ENCODE peak calls at places on chromosome 5, in ten cellular contexts. One of them, this sample, is unnamed.

GRCh38 chr5:53201746-53202145 is 92.2 kb upstream of the MOCS2 start:
- DNase-seq in NCI-H510A treated with DMSO at 0.1 percent for 48 hours: no peak
- DNase-seq in activated effector memory CD4-positive, alpha-beta T cell treated with Interleukin-2 at 50 U/mL for 16 hours: no peak
- DNase-seq in GM20000: no peak
- DNase-seq in effector CD4-positive, alpha-beta T cell: no peak
- DNase-seq in HEK293T: no peak
- DNase-seq in kidney tubule cell: no peak
- DNase-seq in pancreas: no peak
- DNase-seq in HT-29: peak; percentile 8
- DNase-seq in fibroblast of mammary gland: no peak
- DNase-seq in this sample: peak; percentile 29

GRCh38 chr5:171386861-171387254 is 791 bp upstream of the NPM1 start:
- DNase-seq in kidney tubule cell: no peak
- DNase-seq in GM20000: no peak
- DNase-seq in activated effector memory CD4-positive, alpha-beta T cell treated with Interleukin-2 at 50 U/mL for 16 hours: no peak
- DNase-seq in fibroblast of mammary gland: no peak
- DNase-seq in HEK293T: no peak
- DNase-seq in HT-29: no peak
- DNase-seq in effector CD4-positive, alpha-beta T cell: no peak
- DNase-seq in NCI-H510A treated with DMSO at 0.1 percent for 48 hours: peak; percentile 36
- DNase-seq in pancreas: no peak
- DNase-seq in this sample: no peak

GRCh38 chr5:10987881-10988504 is 227.0 kb upstream of the DAP start:
- DNase-seq in NCI-H510A treated with DMSO at 0.1 percent for 48 hours: no peak
- DNase-seq in effector CD4-positive, alpha-beta T cell: peak; percentile 15
- DNase-seq in GM20000: peak; percentile 77
- DNase-seq in kidney tubule cell: peak; percentile 77
- DNase-seq in HEK293T: peak; percentile 66
- DNase-seq in activated effector memory CD4-positive, alpha-beta T cell treated with Interleukin-2 at 50 U/mL for 16 hours: peak; percentile 52
- DNase-seq in pancreas: peak; percentile 92
- DNase-seq in fibroblast of mammary gland: peak; percentile 12
- DNase-seq in HT-29: peak; percentile 86
- DNase-seq in this sample: peak; percentile 71

GRCh38 chr5:66829826-66830225 is 233.6 kb downstream of the MAST4 start:
- DNase-seq in HT-29: peak; percentile 18
- DNase-seq in GM20000: no peak
- DNase-seq in activated effector memory CD4-positive, alpha-beta T cell treated with Interleukin-2 at 50 U/mL for 16 hours: no peak
- DNase-seq in HEK293T: no peak
- DNase-seq in kidney tubule cell: peak; percentile 69
- DNase-seq in fibroblast of mammary gland: peak; percentile 44
- DNase-seq in pancreas: no peak
- DNase-seq in NCI-H510A treated with DMSO at 0.1 percent for 48 hours: no peak
- DNase-seq in effector CD4-positive, alpha-beta T cell: no peak
- DNase-seq in this sample: peak; percentile 68

GRCh38 chr5:139664727-139665351 is 16.7 kb downstream of the CXXC5 start:
- DNase-seq in fibroblast of mammary gland: no peak
- DNase-seq in activated effector memory CD4-positive, alpha-beta T cell treated with Interleukin-2 at 50 U/mL for 16 hours: no peak
- DNase-seq in HEK293T: no peak
- DNase-seq in NCI-H510A treated with DMSO at 0.1 percent for 48 hours: no peak
- DNase-seq in pancreas: peak; percentile 90
- DNase-seq in HT-29: no peak
- DNase-seq in kidney tubule cell: no peak
- DNase-seq in effector CD4-positive, alpha-beta T cell: no peak
- DNase-seq in GM20000: no peak
- DNase-seq in this sample: no peak

GRCh38 chr5:95280692-95281091 is 4.2 kb downstream of the MCTP1 start:
- DNase-seq in activated effector memory CD4-positive, alpha-beta T cell treated with Interleukin-2 at 50 U/mL for 16 hours: no peak
- DNase-seq in GM20000: no peak
- DNase-seq in effector CD4-positive, alpha-beta T cell: no peak
- DNase-seq in kidney tubule cell: no peak
- DNase-seq in HT-29: no peak
- DNase-seq in NCI-H510A treated with DMSO at 0.1 percent for 48 hours: no peak
- DNase-seq in fibroblast of mammary gland: no peak
- DNase-seq in HEK293T: no peak
- DNase-seq in pancreas: no peak
- DNase-seq in this sample: no peak

GRCh38 chr5:56815657-56816545 is 552 bp downstream of the MAP3K1 start:
- DNase-seq in activated effector memory CD4-positive, alpha-beta T cell treated with Interleukin-2 at 50 U/mL for 16 hours: peak; percentile 41
- DNase-seq in GM20000: peak; percentile 70
- DNase-seq in NCI-H510A treated with DMSO at 0.1 percent for 48 hours: no peak
- DNase-seq in kidney tubule cell: no peak
- DNase-seq in HT-29: peak; percentile 44
- DNase-seq in HEK293T: no peak
- DNase-seq in pancreas: peak; percentile 81
- DNase-seq in fibroblast of mammary gland: peak; percentile 16
- DNase-seq in effector CD4-positive, alpha-beta T cell: peak; percentile 17
- DNase-seq in this sample: peak; percentile 88

GRCh38 chr5:170484847-170485605 is 18.8 kb upstream of the KCNIP1 start:
- DNase-seq in HT-29: no peak
- DNase-seq in fibroblast of mammary gland: no peak
- DNase-seq in effector CD4-positive, alpha-beta T cell: no peak
- DNase-seq in HEK293T: no peak
- DNase-seq in kidney tubule cell: no peak
- DNase-seq in activated effector memory CD4-positive, alpha-beta T cell treated with Interleukin-2 at 50 U/mL for 16 hours: no peak
- DNase-seq in pancreas: no peak
- DNase-seq in GM20000: no peak
- DNase-seq in NCI-H510A treated with DMSO at 0.1 percent for 48 hours: no peak
- DNase-seq in this sample: no peak

GRCh38 chr5:139745121-139745799 is 50.3 kb upstream of the PSD2 start:
- DNase-seq in GM20000: no peak
- DNase-seq in activated effector memory CD4-positive, alpha-beta T cell treated with Interleukin-2 at 50 U/mL for 16 hours: no peak
- DNase-seq in NCI-H510A treated with DMSO at 0.1 percent for 48 hours: no peak
- DNase-seq in HT-29: no peak
- DNase-seq in fibroblast of mammary gland: peak; percentile 89
- DNase-seq in kidney tubule cell: peak; percentile 98
- DNase-seq in pancreas: no peak
- DNase-seq in effector CD4-positive, alpha-beta T cell: no peak
- DNase-seq in HEK293T: peak; percentile 52
- DNase-seq in this sample: peak; percentile 59

GRCh38 chr5:138180183-138180782 is 1.4 kb downstream of the KIF20A start:
- DNase-seq in effector CD4-positive, alpha-beta T cell: no peak
- DNase-seq in fibroblast of mammary gland: peak; percentile 70
- DNase-seq in HT-29: peak; percentile 86
- DNase-seq in GM20000: peak; percentile 58
- DNase-seq in NCI-H510A treated with DMSO at 0.1 percent for 48 hours: peak; percentile 45
- DNase-seq in kidney tubule cell: peak; percentile 75
- DNase-seq in activated effector memory CD4-positive, alpha-beta T cell treated with Interleukin-2 at 50 U/mL for 16 hours: no peak
- DNase-seq in HEK293T: peak; percentile 53
- DNase-seq in pancreas: no peak
- DNase-seq in this sample: peak; percentile 81

GRCh38 chr5:169416583-169417196 is 115.8 kb upstream of the SLIT3 start:
- DNase-seq in effector CD4-positive, alpha-beta T cell: no peak
- DNase-seq in GM20000: peak; percentile 32
- DNase-seq in NCI-H510A treated with DMSO at 0.1 percent for 48 hours: no peak
- DNase-seq in activated effector memory CD4-positive, alpha-beta T cell treated with Interleukin-2 at 50 U/mL for 16 hours: no peak
- DNase-seq in kidney tubule cell: peak; percentile 45
- DNase-seq in HEK293T: peak; percentile 58
- DNase-seq in fibroblast of mammary gland: peak; percentile 98
- DNase-seq in HT-29: no peak
- DNase-seq in pancreas: no peak
- DNase-seq in this sample: peak; percentile 5

GRCh38 chr5:179275941-179276837 is 69.1 kb downstream of the ADAMTS2 start:
- DNase-seq in kidney tubule cell: peak; percentile 93
- DNase-seq in effector CD4-positive, alpha-beta T cell: no peak
- DNase-seq in fibroblast of mammary gland: peak; percentile 99
- DNase-seq in NCI-H510A treated with DMSO at 0.1 percent for 48 hours: no peak
- DNase-seq in activated effector memory CD4-positive, alpha-beta T cell treated with Interleukin-2 at 50 U/mL for 16 hours: no peak
- DNase-seq in HT-29: no peak
- DNase-seq in GM20000: no peak
- DNase-seq in pancreas: peak; percentile 69
- DNase-seq in HEK293T: no peak
- DNase-seq in this sample: no peak

GRCh38 chr5:180371949-180372348 is 18.8 kb upstream of the GFPT2 start:
- DNase-seq in HT-29: no peak
- DNase-seq in kidney tubule cell: no peak
- DNase-seq in pancreas: peak; percentile 38
- DNase-seq in HEK293T: no peak
- DNase-seq in activated effector memory CD4-positive, alpha-beta T cell treated with Interleukin-2 at 50 U/mL for 16 hours: no peak
- DNase-seq in fibroblast of mammary gland: no peak
- DNase-seq in effector CD4-positive, alpha-beta T cell: no peak
- DNase-seq in NCI-H510A treated with DMSO at 0.1 percent for 48 hours: no peak
- DNase-seq in GM20000: no peak
- DNase-seq in this sample: no peak

GRCh38 chr5:131262953-131263541 is 806 bp upstream of the CDC42SE2 start:
- DNase-seq in HEK293T: no peak
- DNase-seq in NCI-H510A treated with DMSO at 0.1 percent for 48 hours: peak; percentile 12
- DNase-seq in fibroblast of mammary gland: no peak
- DNase-seq in GM20000: peak; percentile 43
- DNase-seq in HT-29: peak; percentile 69
- DNase-seq in activated effector memory CD4-positive, alpha-beta T cell treated with Interleukin-2 at 50 U/mL for 16 hours: no peak
- DNase-seq in effector CD4-positive, alpha-beta T cell: no peak
- DNase-seq in pancreas: no peak
- DNase-seq in kidney tubule cell: peak; percentile 26
- DNase-seq in this sample: peak; percentile 75

GRCh38 chr5:88741964-88742363 is 141.0 kb downstream of the MEF2C start:
- DNase-seq in HEK293T: no peak
- DNase-seq in HT-29: no peak
- DNase-seq in NCI-H510A treated with DMSO at 0.1 percent for 48 hours: no peak
- DNase-seq in activated effector memory CD4-positive, alpha-beta T cell treated with Interleukin-2 at 50 U/mL for 16 hours: no peak
- DNase-seq in GM20000: no peak
- DNase-seq in kidney tubule cell: no peak
- DNase-seq in pancreas: no peak
- DNase-seq in fibroblast of mammary gland: no peak
- DNase-seq in effector CD4-positive, alpha-beta T cell: no peak
- DNase-seq in this sample: no peak

GRCh38 chr5:944992-945685 is 52.5 kb downstream of the TRIP13 start:
- DNase-seq in GM20000: no peak
- DNase-seq in effector CD4-positive, alpha-beta T cell: no peak
- DNase-seq in fibroblast of mammary gland: no peak
- DNase-seq in activated effector memory CD4-positive, alpha-beta T cell treated with Interleukin-2 at 50 U/mL for 16 hours: no peak
- DNase-seq in NCI-H510A treated with DMSO at 0.1 percent for 48 hours: no peak
- DNase-seq in HT-29: peak; percentile 84
- DNase-seq in pancreas: no peak
- DNase-seq in kidney tubule cell: no peak
- DNase-seq in HEK293T: no peak
- DNase-seq in this sample: no peak

GRCh38 chr5:84255318-84255717 is 129.4 kb downstream of the EDIL3 start:
- DNase-seq in fibroblast of mammary gland: peak; percentile 53
- DNase-seq in pancreas: no peak
- DNase-seq in GM20000: peak; percentile 4
- DNase-seq in kidney tubule cell: peak; percentile 15
- DNase-seq in NCI-H510A treated with DMSO at 0.1 percent for 48 hours: no peak
- DNase-seq in activated effector memory CD4-positive, alpha-beta T cell treated with Interleukin-2 at 50 U/mL for 16 hours: no peak
- DNase-seq in HEK293T: peak; percentile 15
- DNase-seq in HT-29: peak; percentile 22
- DNase-seq in effector CD4-positive, alpha-beta T cell: no peak
- DNase-seq in this sample: peak; percentile 67

GRCh38 chr5:16492398-16493175 is 27.0 kb upstream of the ZNF622 start:
- DNase-seq in HEK293T: no peak
- DNase-seq in GM20000: no peak
- DNase-seq in effector CD4-positive, alpha-beta T cell: no peak
- DNase-seq in activated effector memory CD4-positive, alpha-beta T cell treated with Interleukin-2 at 50 U/mL for 16 hours: no peak
- DNase-seq in NCI-H510A treated with DMSO at 0.1 percent for 48 hours: no peak
- DNase-seq in pancreas: no peak
- DNase-seq in kidney tubule cell: peak; percentile 92
- DNase-seq in fibroblast of mammary gland: peak; percentile 81
- DNase-seq in HT-29: peak; percentile 64
- DNase-seq in this sample: peak; percentile 89